ENCODE peak calls at places on chromosomes 4 and X, in four cellular contexts. A is HL-60, W is GM12878, L is K562. Y is an unnamed sample.

GRCh38 chr4:31185014-31185585 is 464.9 kb downstream of the PCDH7 start:
- DNase-seq in A (no peak), W (no peak), L (no peak), Y (no peak)

GRCh38 chr4:185773419-185773818 is 38.6 kb downstream of the SORBS2 start:
- DNase-seq in A (no peak), W (no peak), L (no peak), Y (no peak)

GRCh38 chr4:3371581-3372001 is 70.2 kb upstream of the HGFAC start:
- DNase-seq in A (no peak), W (no peak), L (no peak), Y (no peak)

GRCh38 chr4:68905598-68906237 is 45.9 kb downstream of the UGT2A3 start:
- DNase-seq in A (no peak), W (no peak), L (no peak), Y (no peak)

GRCh38 chrX:146604196-146604595 is 205.4 kb upstream of the CXorf51B start:
- DNase-seq in A (no peak), W (no peak), L (no peak), Y (no peak)

GRCh38 chr4:168955674-168956073 is 54.4 kb downstream of the CBR4 start:
- DNase-seq in A (no peak), W (no peak), L (no peak), Y (no peak)

GRCh38 chrX:25198891-25199290 is 183.1 kb upstream of the ARX start:
- DNase-seq in A (no peak), W (no peak), L (no peak), Y (no peak)

GRCh38 chr4:59339631-59340030 is 1860.5 kb upstream of the ADGRL3 start:
- DNase-seq in A (no peak), W (no peak), L (no peak), Y (no peak)

GRCh38 chr4:1619151-1619672 is 64.9 kb downstream of the FAM53A start:
- DNase-seq in A (no peak), W (no peak), L (no peak), Y (no peak)

GRCh38 chr4:88693792-88694191 is 3.8 kb downstream of the NAP1L5 start:
- DNase-seq in A (no peak), W (no peak), L (no peak), Y (no peak)

GRCh38 chr4:4837316-4837715 is 22.1 kb upstream of the MSX1 start:
- DNase-seq in A (no peak), W (no peak), L (no peak), Y (no peak)

GRCh38 chr4:16993966-16994840 is 95.8 kb upstream of the LDB2 start:
- DNase-seq in A (no peak), W (no peak), L (no peak), Y (no peak)

GRCh38 chrX:116010939-116011338 is 159.6 kb upstream of the AGTR2 start:
- DNase-seq in A (no peak), W (no peak), L (no peak), Y (no peak)

GRCh38 chr4:80362578-80363181 is 27.1 kb downstream of the CFAP299 start:
- DNase-seq in A (peak), W (no peak), L (no peak), Y (peak)

GRCh38 chr4:77599378-77599777 is 6.2 kb upstream of the CXCL13 start:
- DNase-seq in A (peak), W (no peak), L (peak), Y (no peak)

GRCh38 chr4:15233626-15234025 is 194.2 kb upstream of the C1QTNF7 start:
- DNase-seq in A (no peak), W (no peak), L (no peak), Y (no peak)

GRCh38 chr4:67087897-67088296 is 457.4 kb downstream of the CENPC start:
- DNase-seq in A (peak), W (no peak), L (peak), Y (peak)

GRCh38 chrX:115562492-115562872 is 1.5 kb downstream of the PLS3 start:
- DNase-seq in A (no peak), W (no peak), L (no peak), Y (no peak)

GRCh38 chr4:64271601-64272081 is 137.6 kb downstream of the TECRL start:
- DNase-seq in A (no peak), W (no peak), L (no peak), Y (no peak)

GRCh38 chr4:33218238-33218637 is 2498.1 kb downstream of the PCDH7 start:
- DNase-seq in A (no peak), W (no peak), L (no peak), Y (no peak)

GRCh38 chr4:25450491-25450901 is 73.4 kb downstream of the ANAPC4 start:
- DNase-seq in A (no peak), W (no peak), L (no peak), Y (no peak)

GRCh38 chr4:98564847-98565246 is 93.6 kb downstream of the TSPAN5 start:
- DNase-seq in A (no peak), W (no peak), L (no peak), Y (no peak)

GRCh38 chr4:94127707-94128328 is 79.8 kb upstream of the SMARCAD1 start:
- DNase-seq in A (no peak), W (no peak), L (peak), Y (no peak)

GRCh38 chr4:163157157-163157556 is 9.5 kb downstream of the NAF1 start:
- DNase-seq in A (no peak), W (no peak), L (no peak), Y (no peak)

GRCh38 chrX:46465203-46465602 is 80.0 kb downstream of the ZNF674 start:
- DNase-seq in A (no peak), W (no peak), L (no peak), Y (no peak)

GRCh38 chr4:112648263-112649054 is 11.5 kb downstream of the LARP7 start:
- DNase-seq in A (no peak), W (no peak), L (no peak), Y (no peak)

GRCh38 chr4:184100297-184100885 is 117.3 kb downstream of the ENPP6 start:
- DNase-seq in A (no peak), W (no peak), L (peak), Y (peak)

GRCh38 chr4:1784789-1785591 is 8.1 kb upstream of the FGFR3 start:
- DNase-seq in A (no peak), W (no peak), L (peak), Y (no peak)

GRCh38 chr4:148540622-148541326 is 98.6 kb upstream of the NR3C2 start:
- DNase-seq in A (no peak), W (no peak), L (no peak), Y (no peak)

GRCh38 chrX:24763989-24764388 is 70.3 kb downstream of the POLA1 start:
- DNase-seq in A (no peak), W (no peak), L (no peak), Y (no peak)

GRCh38 chr4:168682898-168683500 is 186.1 kb downstream of the PALLD start:
- DNase-seq in A (no peak), W (peak), L (no peak), Y (no peak)

GRCh38 chr4:80154547-80154933 is 42.8 kb upstream of the PRDM8 start:
- DNase-seq in A (no peak), W (no peak), L (no peak), Y (no peak)

GRCh38 chrX:136344321-136344720 is 43.6 kb downstream of the ADGRG4 start:
- DNase-seq in A (no peak), W (no peak), L (no peak), Y (no peak)

DNA sequence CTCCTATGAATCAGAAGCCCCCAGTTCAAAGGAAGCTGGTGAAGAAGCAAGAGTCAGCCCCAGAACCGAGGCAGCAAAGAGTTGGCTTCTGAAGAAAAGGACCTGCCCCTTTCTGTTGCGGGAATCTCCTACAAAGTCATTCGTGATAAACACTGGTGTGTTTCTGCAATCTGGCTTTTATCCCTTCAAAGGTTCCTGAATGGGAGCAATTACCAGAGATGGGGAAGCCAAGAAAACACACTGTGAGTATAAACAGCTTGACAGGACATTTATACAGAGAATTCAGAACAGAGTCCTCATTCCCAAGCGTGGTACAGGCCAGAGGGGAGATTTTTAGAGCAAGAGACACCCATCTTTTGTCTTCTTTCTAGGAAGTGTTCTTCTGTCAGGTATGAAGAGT is 226.8 kb upstream of the LNX1 start:
- DNase-seq in A (no peak), W (no peak), L (no peak), Y (no peak)
- TF ChIP-seq POLR2AphosphoS5 in A (no peak), W (no peak), L (no peak), Y (no peak)

GRCh38 chr4:85489273-85489672 is 14.3 kb downstream of the ARHGAP24 start:
- DNase-seq in A (no peak), W (no peak), L (no peak), Y (no peak)
- TF ChIP-seq SPI1 in A (no peak), W (no peak), L (no peak), Y (no peak)

GRCh38 chr4:74327751-74328150 is 19.5 kb downstream of the EPGN start:
- DNase-seq in A (no peak), W (no peak), L (no peak), Y (no peak)
- TF ChIP-seq POLR2AphosphoS5 in A (no peak), W (no peak), L (no peak), Y (no peak)

GRCh38 chrX:134660627-134661026 is 2.4 kb upstream of the PLAC1 start:
- DNase-seq in A (no peak), W (no peak), L (no peak), Y (no peak)
- TF ChIP-seq SPI1 in A (no peak), W (no peak), L (no peak), Y (no peak)

GRCh38 chrX:71301195-71301924 is at the start of gene ITGB1BP2:
- DNase-seq in A (peak), W (no peak), L (peak), Y (no peak)
- TF ChIP-seq POLR2AphosphoS5 in A (peak), W (no peak), L (peak), Y (no peak)

DNA sequence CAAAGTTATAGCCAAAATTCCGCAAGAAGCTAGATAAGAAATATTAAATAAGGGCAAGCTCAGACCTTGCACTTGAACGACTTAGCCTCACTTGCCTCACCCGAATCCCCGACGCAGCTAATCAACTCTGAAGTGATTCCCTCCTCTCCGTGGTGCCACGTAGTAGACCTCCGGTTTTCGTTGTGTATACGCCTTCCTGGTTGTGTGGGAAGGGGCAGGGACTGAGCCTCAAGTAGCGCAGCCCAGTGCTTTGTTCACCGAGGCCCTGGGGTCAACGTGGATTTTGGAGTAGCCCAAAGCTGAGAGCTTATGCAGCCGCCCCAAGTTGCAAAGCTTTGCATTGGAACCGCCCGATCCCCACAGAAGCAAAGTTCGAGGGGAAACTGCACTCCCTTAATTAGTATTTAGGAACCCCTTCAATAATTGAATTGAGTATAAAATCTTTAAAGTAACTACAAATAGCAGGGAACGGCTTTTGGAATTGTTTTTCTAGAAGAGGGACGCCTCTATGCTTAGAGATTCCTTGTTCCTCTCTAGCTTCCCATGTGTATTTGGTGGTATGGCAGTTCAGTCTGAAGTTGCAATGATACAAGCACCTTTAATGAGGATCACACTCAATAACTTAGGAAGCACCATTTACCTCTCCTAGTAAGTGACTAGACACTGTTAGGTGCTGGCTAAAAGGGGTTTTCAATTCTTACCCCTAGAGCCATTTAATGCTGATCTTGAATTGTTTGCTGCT is 55.7 kb downstream of the LINC00632 start:
- DNase-seq in A (no peak), W (no peak), L (no peak), Y (no peak)
- TF ChIP-seq SPI1 in A (no peak), W (no peak), L (no peak), Y (no peak)

DNA sequence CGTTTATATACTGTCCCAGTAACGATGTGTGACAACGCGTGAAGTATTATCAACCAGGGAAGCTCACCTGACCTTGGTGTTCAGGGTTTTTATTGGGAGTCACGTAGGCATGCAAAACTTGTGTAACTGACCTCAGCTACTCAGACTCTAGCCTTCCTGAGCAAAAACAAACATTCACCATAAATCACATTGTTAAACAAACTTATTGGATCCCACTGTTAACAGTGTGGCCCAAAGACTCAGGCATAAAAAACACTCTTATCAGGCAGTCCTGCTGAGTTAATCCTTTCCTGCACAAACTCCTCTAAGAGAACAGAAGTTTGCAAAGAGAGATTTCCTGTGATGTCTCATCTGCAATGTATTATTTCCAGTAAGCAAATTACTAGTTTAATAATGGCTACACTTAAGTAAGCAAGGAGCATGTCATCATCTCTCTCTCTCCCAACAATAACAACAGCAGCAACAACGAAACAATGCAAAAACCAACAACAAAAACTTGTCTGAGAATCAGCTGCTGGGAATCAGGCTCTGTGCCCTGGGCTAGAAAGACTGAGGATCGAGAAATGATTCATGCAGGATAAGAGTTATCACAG is 12.0 kb downstream of the GAGE1 start:
- DNase-seq in A (no peak), W (no peak), L (no peak), Y (no peak)
- TF ChIP-seq POLR2AphosphoS5 in A (no peak), W (no peak), L (no peak), Y (no peak)

GRCh38 chr4:8340721-8341680 is 71.4 kb downstream of the HTRA3 start:
- DNase-seq in A (no peak), W (no peak), L (no peak), Y (no peak)
- TF ChIP-seq SPI1 in A (no peak), W (no peak), L (no peak), Y (no peak)

DNA sequence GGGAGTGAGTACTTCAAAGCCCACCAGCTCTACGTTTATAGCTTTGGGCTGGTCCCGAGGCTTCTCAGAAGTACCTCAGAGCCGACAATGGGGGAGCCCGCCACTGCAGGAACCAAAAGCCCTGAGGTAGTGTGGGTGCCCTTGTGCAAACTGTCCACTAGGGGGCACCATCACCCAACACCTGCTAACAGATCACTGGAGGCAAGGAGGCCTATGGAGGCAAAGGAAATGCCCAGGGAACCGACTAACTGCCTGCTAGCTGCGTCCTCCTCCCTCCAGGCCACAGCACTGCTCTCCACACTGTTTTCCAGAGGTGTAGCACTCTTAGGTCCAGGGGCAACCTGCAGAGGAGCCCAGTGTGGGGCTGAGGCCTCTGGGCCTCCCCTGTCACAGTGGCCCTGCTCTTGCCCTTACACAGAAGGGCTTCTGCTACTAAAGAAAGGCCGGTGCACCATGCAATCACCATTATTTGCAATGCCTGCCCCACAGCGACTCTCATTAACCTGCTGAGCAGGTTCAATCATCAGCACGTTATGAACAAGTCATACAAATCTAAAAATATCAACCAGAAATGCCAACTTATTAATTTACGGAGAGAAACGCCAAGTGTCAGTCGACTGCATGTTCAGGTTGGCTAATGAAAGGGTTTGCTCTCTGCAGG is 159.1 kb downstream of the NSUN7 start:
- DNase-seq in A (peak), W (peak), L (peak), Y (peak)
- TF ChIP-seq POLR2AphosphoS5 in A (no peak), W (no peak), L (no peak), Y (no peak)

GRCh38 chrX:68428431-68428830 is 4.9 kb downstream of the OPHN1 start:
- DNase-seq in A (no peak), W (no peak), L (no peak), Y (no peak)
- TF ChIP-seq SPI1 in A (no peak), W (no peak), L (no peak), Y (no peak)